ENCODE peak calls at places on chromosomes 13 and 19, in five cellular contexts. S is SK-N-SH; L is uterus; J is CD8-positive, alpha-beta T cell; I is pancreas. Y is an unnamed sample. For H3K4me1, the result is how much of the 10 kb centered on the place peaks cover.

GRCh38 chr13:69545500-69546025 is 562.1 kb upstream of the ATXN8OS start:
- DNase-seq in S (no peak), L (no peak), J (no peak), I (no peak), Y (no peak)

GRCh38 chr13:39422845-39423565 is 180.0 kb downstream of the LHFPL6 start:
- DNase-seq in S (no peak), L (no peak), J (no peak), I (no peak), Y (no peak)

GRCh38 chr13:47545206-47545605 is 455.9 kb downstream of the SUCLA2 start:
- DNase-seq in S (no peak), L (no peak), J (no peak), I (no peak), Y (no peak)

GRCh38 chr19:41910992-41911888 is 17.0 kb downstream of the ERFL start:
- DNase-seq in S (no peak), L (no peak), J (no peak), I (no peak), Y (no peak)

GRCh38 chr19:50167314-50167721 is 4.2 kb upstream of the IZUMO2 start:
- DNase-seq in S (no peak), L (no peak), J (no peak), I (peak), Y (no peak)

GRCh38 chr13:75705395-75705794 is 69.3 kb downstream of the LMO7 start:
- DNase-seq in S (no peak), L (no peak), J (no peak), I (no peak), Y (no peak)

GRCh38 chr13:71712988-71713653 is 153.9 kb downstream of the DACH1 start:
- DNase-seq in S (peak), L (no peak), J (no peak), I (no peak), Y (no peak)

GRCh38 chr19:12668937-12669271 is 2.3 kb downstream of the WDR83 start:
- DNase-seq in S (peak), L (peak), J (peak), I (peak), Y (peak)

GRCh38 chr13:64684685-64685431 is 2545.3 kb downstream of the PCDH9 start:
- DNase-seq in S (no peak), L (no peak), J (no peak), I (no peak), Y (no peak)

GRCh38 chr13:114024603-114025431 is 50.9 kb upstream of the C13orf46 start:
- DNase-seq in S (no peak), L (no peak), J (no peak), I (no peak), Y (no peak)

GRCh38 chr19:11203194-11204075 is 6.1 kb upstream of the KANK2 start:
- DNase-seq in S (peak), L (peak), J (no peak), I (no peak), Y (peak)

GRCh38 chr13:77692746-77693448 is 4.6 kb upstream of the SLAIN1 start:
- DNase-seq in S (no peak), L (no peak), J (no peak), I (no peak), Y (no peak)

GRCh38 chr13:41137951-41138350 is 5.3 kb upstream of the KBTBD6 start:
- DNase-seq in S (no peak), L (no peak), J (no peak), I (no peak), Y (no peak)

GRCh38 chr13:21694831-21695230 is 24.0 kb downstream of the FGF9 start:
- DNase-seq in S (no peak), L (no peak), J (no peak), I (no peak), Y (no peak)

GRCh38 chr13:73465629-73465974 is 406.8 kb downstream of the KLF5 start:
- DNase-seq in S (no peak), L (no peak), J (no peak), I (no peak), Y (no peak)

GRCh38 chr19:41265376-41266153 is 1.4 kb downstream of the HNRNPUL1 start:
- DNase-seq in S (peak), L (no peak), J (no peak), I (peak), Y (no peak)

GRCh38 chr13:98990701-98991100 is 12.8 kb upstream of the DOCK9 start:
- DNase-seq in S (no peak), L (no peak), J (no peak), I (no peak), Y (no peak)

GRCh38 chr13:31090921-31091624 is 70.6 kb downstream of the HSPH1 start:
- DNase-seq in S (no peak), L (no peak), J (no peak), I (no peak), Y (no peak)

GRCh38 chr13:103539265-103539664 is 473.0 kb upstream of the SLC10A2 start:
- DNase-seq in S (peak), L (no peak), J (no peak), I (no peak), Y (no peak)

GRCh38 chr13:73140804-73141203 is 82.0 kb downstream of the KLF5 start:
- DNase-seq in S (no peak), L (no peak), J (no peak), I (no peak), Y (no peak)

GRCh38 chr19:17358395-17358794 is 18.7 kb downstream of the PLVAP start:
- DNase-seq in S (no peak), L (peak), J (no peak), I (no peak), Y (peak)

GRCh38 chr13:75877092-75877491 is 241.0 kb downstream of the LMO7 start:
- DNase-seq in S (no peak), L (no peak), J (no peak), I (no peak), Y (no peak)

GRCh38 chr19:33500586-33500985 is 21.0 kb downstream of the PEPD start:
- DNase-seq in S (no peak), L (no peak), J (no peak), I (no peak), Y (no peak)

GRCh38 chr13:93723316-93723715 is 496.7 kb downstream of the GPC6 start:
- DNase-seq in S (no peak), L (no peak), J (no peak), I (no peak), Y (no peak)

GRCh38 chr13:79585033-79585432 is 104.1 kb downstream of the NDFIP2 start:
- DNase-seq in S (no peak), L (no peak), J (no peak), I (no peak), Y (no peak)

GRCh38 chr13:61728468-61728867 is 312.8 kb upstream of the PCDH20 start:
- DNase-seq in S (peak), L (no peak), J (no peak), I (no peak), Y (no peak)

GRCh38 chr13:26497991-26498423 is 59.5 kb upstream of the WASF3 start:
- DNase-seq in S (no peak), L (no peak), J (no peak), I (no peak), Y (no peak)

GRCh38 chr19:54469496-54469934 is 3.6 kb downstream of the CDC42EP5 start:
- DNase-seq in S (no peak), L (peak), J (no peak), I (no peak), Y (no peak)

GRCh38 chr19:40458597-40458974 is 7.0 kb downstream of the BLVRB start:
- DNase-seq in S (no peak), L (no peak), J (no peak), I (no peak), Y (no peak)

GRCh38 chr13:98503175-98504028 is 73.5 kb downstream of the STK24 start:
- DNase-seq in S (no peak), L (no peak), J (no peak), I (no peak), Y (no peak)

GRCh38 chr19:47226426-47227346 is 4.3 kb downstream of the BBC3 start:
- DNase-seq in S (peak), L (peak), J (no peak), I (peak), Y (peak)

GRCh38 chr19:2013683-2013961 is 1.9 kb downstream of the BTBD2 start:
- DNase-seq in S (peak), L (no peak), J (no peak), I (no peak), Y (no peak)

GRCh38 chr19:5873617-5874199 is 3.4 kb upstream of the FUT5 start:
- DNase-seq in S (peak), L (no peak), J (no peak), I (no peak), Y (no peak)

GRCh38 chr19:4130635-4131438 is 6.9 kb upstream of the MAP2K2 start:
- DNase-seq in S (no peak), L (no peak), J (no peak), I (no peak), Y (no peak)
- H3K27ac ChIP-seq in S (no peak), L (no peak), J (no peak), I (no peak), Y (no peak)

DNA sequence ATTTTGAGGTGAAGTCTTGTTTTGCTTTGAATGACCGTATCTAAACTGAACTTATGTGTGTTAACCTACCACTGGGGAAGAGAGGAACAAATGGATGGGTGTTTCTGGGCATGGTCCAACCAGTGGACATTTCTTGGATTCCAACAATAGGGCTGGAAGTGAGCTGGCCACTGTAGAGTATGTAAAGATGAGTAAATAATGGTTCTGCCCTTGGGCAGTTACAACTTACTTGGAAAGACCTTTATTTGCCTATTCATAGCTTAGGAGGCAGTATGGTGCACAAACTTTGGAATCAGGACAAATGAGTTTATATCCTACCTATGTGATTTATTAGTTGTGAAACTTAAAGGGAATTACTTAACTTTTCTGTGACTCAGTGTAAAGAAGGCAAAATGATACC is 429.5 kb downstream of the HS6ST3 start:
- DNase-seq in S (no peak), L (no peak), J (no peak), I (no peak), Y (no peak)
- H3K4me1 ChIP-seq in S (under half), L (under half), J (under half), I (under half), Y (under half)

GRCh38 chr13:45196622-45197021 is 4.2 kb downstream of the KCTD4 start:
- DNase-seq in S (no peak), L (no peak), J (no peak), I (no peak), Y (no peak)

GRCh38 chr13:45195421-45195820 is 5.4 kb downstream of the KCTD4 start:
- DNase-seq in S (no peak), L (no peak), J (no peak), I (no peak), Y (no peak)

GRCh38 chr13:45196091-45196490 is 4.8 kb downstream of the KCTD4 start:
- DNase-seq in S (no peak), L (no peak), J (no peak), I (no peak), Y (no peak)

GRCh38 chr13:45191874-45192273 is 9.0 kb downstream of the KCTD4 start:
- DNase-seq in S (no peak), L (no peak), J (no peak), I (no peak), Y (no peak)

DNA sequence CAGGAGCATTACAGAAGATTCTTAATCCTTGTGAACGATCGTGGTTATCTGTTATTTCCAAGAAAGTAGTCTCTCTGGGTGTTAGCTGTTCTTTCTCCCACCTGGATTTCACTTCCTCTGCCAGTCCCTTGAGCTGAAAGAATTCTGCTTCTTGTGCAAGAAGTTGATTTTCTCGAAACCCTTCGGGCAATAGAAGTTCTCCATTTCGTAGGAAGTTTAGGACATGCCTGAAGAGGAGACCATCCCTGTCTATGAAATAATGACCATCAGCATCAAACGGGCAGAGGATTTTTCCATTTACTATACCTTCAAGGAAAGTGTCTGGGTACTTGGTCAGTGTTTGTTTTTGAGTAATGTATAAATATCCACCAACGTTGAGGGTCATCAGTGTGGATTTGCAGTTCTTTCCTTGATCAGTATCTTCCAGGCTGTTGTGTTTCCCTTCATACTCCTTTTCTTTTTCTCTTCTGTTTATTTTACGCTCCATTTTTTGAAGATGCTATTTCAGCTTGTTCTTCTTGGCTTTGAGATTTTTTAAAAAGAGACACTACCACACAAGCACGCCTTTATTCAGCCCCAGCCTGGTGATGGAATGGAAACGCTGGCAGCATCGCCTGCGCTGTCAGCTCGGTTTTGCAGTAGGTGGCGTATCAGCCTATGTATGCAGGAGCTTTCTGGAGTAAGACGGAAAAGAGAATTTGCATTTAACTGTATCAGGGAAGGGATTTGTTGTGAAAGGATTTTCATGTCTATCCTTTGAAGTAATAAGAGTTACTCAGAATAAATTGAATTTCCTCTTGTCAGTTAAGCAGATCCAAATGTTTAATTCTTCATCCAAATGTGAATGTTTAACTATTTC is 6.5 kb downstream of the KCTD4 start:
- DNase-seq in S (no peak), L (no peak), J (no peak), I (no peak), Y (no peak)
- H3K27ac ChIP-seq in S (no peak), L (no peak), J (no peak), I (peak), Y (no peak)

GRCh38 chr19:19410553-19411550 is 5.4 kb downstream of the GATAD2A start:
- DNase-seq in S (no peak), L (no peak), J (no peak), I (no peak), Y (no peak)
- H3K4me1 ChIP-seq in S (under half), L (under half), J (half or more), I (under half), Y (under half)

DNA sequence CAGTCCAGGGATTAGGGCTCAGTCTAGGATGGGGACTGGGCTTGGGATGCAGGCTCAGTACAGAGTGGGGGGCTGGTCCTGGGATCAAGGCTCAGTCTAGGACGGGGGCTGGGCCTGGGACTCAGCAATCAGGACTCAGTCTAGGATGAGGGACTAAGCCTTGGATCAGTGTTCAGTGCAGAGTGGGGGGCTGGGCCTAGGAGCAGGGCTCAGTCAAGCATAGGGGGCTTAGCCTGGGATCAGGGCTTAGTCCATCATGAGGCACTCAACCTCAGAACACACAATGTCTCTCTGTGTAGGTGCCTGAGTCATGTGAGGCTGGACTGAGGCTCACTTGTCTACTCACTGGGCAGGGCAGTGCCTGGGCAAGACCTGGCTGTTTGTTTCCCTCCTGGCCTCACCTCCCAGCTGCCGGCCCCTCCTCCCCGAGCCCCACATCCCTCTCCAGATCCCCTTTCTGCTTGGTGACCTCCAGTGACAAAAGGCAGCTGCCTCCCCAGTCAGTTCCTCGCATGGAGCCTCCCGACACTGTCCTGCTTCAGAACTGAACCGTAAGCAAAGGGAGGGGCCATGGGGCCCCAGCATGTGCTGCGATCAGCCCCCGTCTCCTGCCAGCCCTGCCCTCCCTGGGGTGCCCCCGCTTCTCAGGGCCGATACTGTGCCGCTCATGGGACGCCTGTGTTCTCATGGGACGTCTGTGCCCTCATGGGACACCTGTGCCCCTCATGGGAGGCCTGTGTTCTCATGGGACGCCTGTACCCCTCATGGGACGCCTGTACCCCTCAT is 6.5 kb upstream of the S1PR4 start:
- DNase-seq in S (no peak), L (no peak), J (no peak), I (no peak), Y (no peak)
- H3K27ac ChIP-seq in S (no peak), L (no peak), J (no peak), I (no peak), Y (no peak)

GRCh38 chr13:29587645-29588044 is 7.8 kb downstream of the SLC7A1 start:
- DNase-seq in S (no peak), L (no peak), J (no peak), I (no peak), Y (no peak)

GRCh38 chr13:29591310-29591709 is 4.2 kb downstream of the SLC7A1 start:
- DNase-seq in S (no peak), L (no peak), J (no peak), I (no peak), Y (no peak)

GRCh38 chr13:29589234-29589633 is 6.3 kb downstream of the SLC7A1 start:
- DNase-seq in S (no peak), L (no peak), J (no peak), I (no peak), Y (no peak)

GRCh38 chr13:29593605-29594297 is 1.7 kb downstream of the SLC7A1 start:
- DNase-seq in S (no peak), L (no peak), J (no peak), I (no peak), Y (no peak)

GRCh38 chr13:29589967-29590366 is 5.5 kb downstream of the SLC7A1 start:
- DNase-seq in S (no peak), L (no peak), J (no peak), I (no peak), Y (no peak)
- H3K4me1 ChIP-seq in S (under half), L (under half), J (under half), I (under half), Y (under half)

GRCh38 chr13:32261567-32261966 is 53.6 kb downstream of the ZAR1L start:
- DNase-seq in S (peak), L (peak), J (no peak), I (peak), Y (peak)
- H3K27ac ChIP-seq in S (peak), L (peak), J (no peak), I (no peak), Y (peak)

GRCh38 chr19:44686896-44687295 is 12.1 kb upstream of the CEACAM16 start:
- DNase-seq in S (no peak), L (no peak), J (no peak), I (no peak), Y (no peak)

GRCh38 chr19:44692379-44692721 is 6.6 kb upstream of the CEACAM16 start:
- DNase-seq in S (no peak), L (no peak), J (no peak), I (no peak), Y (no peak)

GRCh38 chr19:44687898-44688297 is 11.1 kb upstream of the CEACAM16 start:
- DNase-seq in S (no peak), L (no peak), J (no peak), I (no peak), Y (no peak)

GRCh38 chr19:44689290-44690130 is 9.4 kb upstream of the CEACAM16 start:
- DNase-seq in S (peak), L (peak), J (peak), I (peak), Y (no peak)

DNA sequence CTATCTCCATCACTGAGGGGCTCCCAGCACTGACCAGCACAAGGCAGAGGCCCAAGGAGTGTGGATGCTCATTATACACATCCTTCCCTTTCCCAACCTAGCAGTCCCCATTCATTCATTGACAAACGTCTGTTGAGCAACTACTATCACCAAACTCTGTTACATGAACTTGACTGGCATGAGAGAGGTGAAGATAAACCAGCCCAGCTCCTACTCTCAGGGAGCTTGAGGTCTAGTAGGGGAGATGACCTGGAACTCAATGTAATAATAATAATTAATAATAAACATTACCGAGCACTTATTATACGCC is 8.9 kb upstream of the CEACAM16 start:
- DNase-seq in S (no peak), L (no peak), J (no peak), I (no peak), Y (no peak)
- H3K4me1 ChIP-seq in S (under half), L (under half), J (under half), I (under half), Y (under half)

GRCh38 chr19:45911291-45911690 is 3.3 kb downstream of the NANOS2 start:
- DNase-seq in S (no peak), L (no peak), J (no peak), I (no peak), Y (no peak)
- H3K27ac ChIP-seq in S (no peak), L (no peak), J (no peak), I (no peak), Y (no peak)